ENCODE peak calls at places on chromosomes 1 and 21, in five cellular contexts. C is NCI-H524, K is astrocyte, E is A549, N is NT2/D1. L is an unnamed sample.

GRCh38 chr21:32477424-32477745 is 64.9 kb downstream of the EVA1C start:
- DNase-seq in C (no peak), K (no peak), E (no peak), N (no peak), L (no peak)

GRCh38 chr1:15452866-15453571 is 3.5 kb upstream of the CELA2A start:
- DNase-seq in C (peak; percentile 24), K (no peak), E (no peak), N (no peak), L (no peak)

GRCh38 chr1:108962681-108963051 is 618 bp downstream of the CLCC1 start:
- DNase-seq in C (no peak), K (no peak), E (no peak), N (no peak), L (peak; percentile 44)

GRCh38 chr21:35041122-35041521 is 8.0 kb downstream of the RUNX1 start:
- DNase-seq in C (no peak), K (no peak), E (no peak), N (no peak), L (no peak)

GRCh38 chr1:25927541-25928265 is 21.5 kb upstream of the STMN1 start:
- DNase-seq in C (peak; percentile 91), K (no peak), E (no peak), N (no peak), L (no peak)

GRCh38 chr21:14687277-14687642 is 141.1 kb upstream of the SAMSN1 start:
- DNase-seq in C (no peak), K (no peak), E (no peak), N (no peak), L (no peak)

GRCh38 chr1:228099331-228099732 is 3.8 kb downstream of the C1orf35 start:
- DNase-seq in C (no peak), K (no peak), E (no peak), N (no peak), L (no peak)

GRCh38 chr1:235679005-235679404 is 29.4 kb upstream of the GNG4 start:
- DNase-seq in C (no peak), K (no peak), E (no peak), N (no peak), L (no peak)

GRCh38 chr1:209319057-209319432 is 264.5 kb upstream of the CAMK1G start:
- DNase-seq in C (no peak), K (no peak), E (no peak), N (no peak), L (no peak)

GRCh38 chr1:221241592-221241991 is 362.3 kb downstream of the HLX start:
- DNase-seq in C (no peak), K (no peak), E (no peak), N (no peak), L (no peak)

GRCh38 chr1:185957441-185958363 is 223.5 kb downstream of the HMCN1 start:
- DNase-seq in C (no peak), K (no peak), E (no peak), N (no peak), L (no peak)

GRCh38 chr1:23916209-23917131 is 3.3 kb upstream of the CNR2 start:
- DNase-seq in C (peak; percentile 84), K (peak; percentile 38), E (peak; percentile 57), N (peak; percentile 66), L (peak; percentile 88)

GRCh38 chr1:233897325-233898162 is 6.9 kb upstream of the SLC35F3 start:
- DNase-seq in C (no peak), K (no peak), E (no peak), N (no peak), L (no peak)

GRCh38 chr1:211335507-211336157 is 9.0 kb downstream of the TRAF5 start:
- DNase-seq in C (no peak), K (no peak), E (no peak), N (no peak), L (no peak)

GRCh38 chr1:998905-999796 is 746 bp downstream of the HES4 start:
- DNase-seq in C (peak; percentile 48), K (no peak), E (no peak), N (no peak), L (peak; percentile 69)

GRCh38 chr1:31761883-31762282 is 2.3 kb downstream of the ADGRB2 start:
- DNase-seq in C (peak; percentile 30), K (peak; percentile 82), E (no peak), N (no peak), L (peak; percentile 66)

GRCh38 chr1:22318279-22318983 is 133.2 kb upstream of the ZBTB40 start:
- DNase-seq in C (peak; percentile 81), K (no peak), E (no peak), N (peak; percentile 52), L (peak; percentile 43)

GRCh38 chr1:25572708-25573590 is 29.5 kb downstream of the LDLRAP1 start:
- DNase-seq in C (peak; percentile 43), K (no peak), E (peak; percentile 64), N (peak; percentile 77), L (peak; percentile 62)

GRCh38 chr21:41777934-41778815 is 11.3 kb upstream of the RIPK4 start:
- DNase-seq in C (peak; percentile 84), K (peak; percentile 71), E (no peak), N (peak; percentile 93), L (peak; percentile 92)

GRCh38 chr1:94709891-94710581 is 110.1 kb upstream of the SLC44A3 start:
- DNase-seq in C (no peak), K (peak; percentile 38), E (no peak), N (no peak), L (peak; percentile 74)

GRCh38 chr1:231694081-231694443 is 67.5 kb downstream of the DISC1 start:
- DNase-seq in C (peak; percentile 92), K (no peak), E (no peak), N (no peak), L (no peak)

GRCh38 chr1:222712253-222713090 is at the start of the genes AIDA and BROX:
- DNase-seq in C (peak; percentile 77), K (peak; percentile 54), E (peak; percentile 83), N (peak; percentile 85), L (peak; percentile 93)

GRCh38 chr1:183331095-183331742 is 87.0 kb downstream of the NMNAT2 start:
- DNase-seq in C (peak; percentile 5), K (no peak), E (no peak), N (peak; percentile 72), L (no peak)

GRCh38 chr1:50644447-50645105 is 221.3 kb upstream of the DMRTA2 start:
- DNase-seq in C (no peak), K (no peak), E (no peak), N (no peak), L (no peak)

GRCh38 chr1:178653091-178653490 is 72.0 kb upstream of the RALGPS2 start:
- DNase-seq in C (no peak), K (no peak), E (peak; percentile 56), N (no peak), L (peak; percentile 52)

GRCh38 chr1:66354311-66354922 is 179.5 kb upstream of the SGIP1 start:
- DNase-seq in C (peak; percentile 9), K (peak; percentile 75), E (no peak), N (no peak), L (no peak)

GRCh38 chr1:235270625-235271024 is 57.4 kb downstream of the ARID4B start:
- DNase-seq in C (no peak), K (peak; percentile 67), E (no peak), N (peak; percentile 35), L (no peak)

GRCh38 chr1:94324168-94324544 is 86.8 kb upstream of the ARHGAP29 start:
- DNase-seq in C (no peak), K (no peak), E (no peak), N (no peak), L (peak; percentile 62)

GRCh38 chr1:64112281-64112680 is 91.1 kb upstream of the UBE2U start:
- DNase-seq in C (no peak), K (peak; percentile 78), E (no peak), N (no peak), L (peak; percentile 59)

GRCh38 chr1:41955461-41956159 is 36.9 kb upstream of the HIVEP3 start:
- DNase-seq in C (no peak), K (peak; percentile 95), E (peak; percentile 25), N (peak; percentile 55), L (peak; percentile 97)

GRCh38 chr1:68361511-68361910 is 88.2 kb downstream of the RPE65 start:
- DNase-seq in C (no peak), K (peak; percentile 58), E (no peak), N (no peak), L (no peak)

GRCh38 chr1:23029337-23029736 is 10.1 kb downstream of the KDM1A start:
- DNase-seq in C (no peak), K (no peak), E (no peak), N (no peak), L (no peak)

L was measured in Daoy.